ENCODE peak calls at places on chromosomes 2 and 18, in eight cellular contexts. One of them, this sample, is unnamed.

GRCh38 chr2:5484868-5485267 is 207.3 kb upstream of the SOX11 start:
- DNase-seq in D341Med: no peak
- DNase-seq in psoas muscle: no peak
- DNase-seq in upper lobe of right lung: no peak
- DNase-seq in caudate nucleus: no peak
- DNase-seq in AG04449: no peak
- DNase-seq in fibroblast of mammary gland: no peak
- DNase-seq in BJ: no peak
- DNase-seq in this sample: no peak

GRCh38 chr2:190635781-190636180 is 13.1 kb upstream of the NAB1 start:
- DNase-seq in D341Med: no peak
- DNase-seq in psoas muscle: no peak
- DNase-seq in upper lobe of right lung: no peak
- DNase-seq in caudate nucleus: no peak
- DNase-seq in AG04449: no peak
- DNase-seq in fibroblast of mammary gland: no peak
- DNase-seq in BJ: no peak
- DNase-seq in this sample: no peak

GRCh38 chr2:110770696-110771425 is 38.5 kb downstream of the ACOXL start:
- DNase-seq in D341Med: peak; percentile 78
- DNase-seq in psoas muscle: peak; percentile 52
- DNase-seq in upper lobe of right lung: no peak
- DNase-seq in caudate nucleus: no peak
- DNase-seq in AG04449: no peak
- DNase-seq in fibroblast of mammary gland: peak; percentile 78
- DNase-seq in BJ: peak; percentile 9
- DNase-seq in this sample: peak; percentile 65

GRCh38 chr2:112627060-112628040 is 18.4 kb upstream of the SLC20A1 start:
- DNase-seq in D341Med: no peak
- DNase-seq in psoas muscle: peak; percentile 38
- DNase-seq in upper lobe of right lung: peak; percentile 62
- DNase-seq in caudate nucleus: no peak
- DNase-seq in AG04449: peak; percentile 76
- DNase-seq in fibroblast of mammary gland: peak; percentile 97
- DNase-seq in BJ: peak; percentile 73
- DNase-seq in this sample: peak; percentile 98

GRCh38 chr2:154443919-154444318 is 254.6 kb upstream of the KCNJ3 start:
- DNase-seq in D341Med: no peak
- DNase-seq in psoas muscle: no peak
- DNase-seq in upper lobe of right lung: no peak
- DNase-seq in caudate nucleus: no peak
- DNase-seq in AG04449: no peak
- DNase-seq in fibroblast of mammary gland: no peak
- DNase-seq in BJ: no peak
- DNase-seq in this sample: no peak

GRCh38 chr2:151878655-151879563 is 50.7 kb upstream of the ARL5A start:
- DNase-seq in D341Med: no peak
- DNase-seq in psoas muscle: no peak
- DNase-seq in upper lobe of right lung: no peak
- DNase-seq in caudate nucleus: no peak
- DNase-seq in AG04449: no peak
- DNase-seq in fibroblast of mammary gland: peak; percentile 41
- DNase-seq in BJ: no peak
- DNase-seq in this sample: peak; percentile 78

GRCh38 chr18:50143891-50144290 is 51.1 kb downstream of the MYO5B start:
- DNase-seq in D341Med: no peak
- DNase-seq in psoas muscle: no peak
- DNase-seq in upper lobe of right lung: no peak
- DNase-seq in caudate nucleus: no peak
- DNase-seq in AG04449: no peak
- DNase-seq in fibroblast of mammary gland: no peak
- DNase-seq in BJ: no peak
- DNase-seq in this sample: no peak

GRCh38 chr2:173716458-173717052 is 248.6 kb downstream of the SP3 start:
- DNase-seq in D341Med: no peak
- DNase-seq in psoas muscle: no peak
- DNase-seq in upper lobe of right lung: no peak
- DNase-seq in caudate nucleus: no peak
- DNase-seq in AG04449: no peak
- DNase-seq in fibroblast of mammary gland: no peak
- DNase-seq in BJ: no peak
- DNase-seq in this sample: peak; percentile 72

GRCh38 chr18:32257073-32257780 is 67.4 kb downstream of the MEP1B start:
- DNase-seq in D341Med: no peak
- DNase-seq in psoas muscle: no peak
- DNase-seq in upper lobe of right lung: no peak
- DNase-seq in caudate nucleus: no peak
- DNase-seq in AG04449: no peak
- DNase-seq in fibroblast of mammary gland: no peak
- DNase-seq in BJ: no peak
- DNase-seq in this sample: peak; percentile 60

GRCh38 chr2:166249318-166249717 is 121.5 kb upstream of the SCN1A start:
- DNase-seq in D341Med: no peak
- DNase-seq in psoas muscle: no peak
- DNase-seq in upper lobe of right lung: no peak
- DNase-seq in caudate nucleus: no peak
- DNase-seq in AG04449: no peak
- DNase-seq in fibroblast of mammary gland: no peak
- DNase-seq in BJ: no peak
- DNase-seq in this sample: no peak

GRCh38 chr2:39872748-39873147 is 93.7 kb upstream of the THUMPD2 start:
- DNase-seq in D341Med: no peak
- DNase-seq in psoas muscle: no peak
- DNase-seq in upper lobe of right lung: no peak
- DNase-seq in caudate nucleus: no peak
- DNase-seq in AG04449: no peak
- DNase-seq in fibroblast of mammary gland: no peak
- DNase-seq in BJ: no peak
- DNase-seq in this sample: no peak

GRCh38 chr2:11680181-11680900 is 10.3 kb upstream of the NTSR2 start:
- DNase-seq in D341Med: no peak
- DNase-seq in psoas muscle: no peak
- DNase-seq in upper lobe of right lung: no peak
- DNase-seq in caudate nucleus: no peak
- DNase-seq in AG04449: no peak
- DNase-seq in fibroblast of mammary gland: peak; percentile 41
- DNase-seq in BJ: no peak
- DNase-seq in this sample: no peak

GRCh38 chr2:216195565-216195978 is 86.4 kb downstream of the XRCC5 start:
- DNase-seq in D341Med: no peak
- DNase-seq in psoas muscle: no peak
- DNase-seq in upper lobe of right lung: no peak
- DNase-seq in caudate nucleus: no peak
- DNase-seq in AG04449: peak; percentile 57
- DNase-seq in fibroblast of mammary gland: peak; percentile 94
- DNase-seq in BJ: peak; percentile 61
- DNase-seq in this sample: peak; percentile 93

GRCh38 chr18:23921716-23922285 is 92.8 kb upstream of the TTC39C start:
- DNase-seq in D341Med: no peak
- DNase-seq in psoas muscle: no peak
- DNase-seq in upper lobe of right lung: no peak
- DNase-seq in caudate nucleus: no peak
- DNase-seq in AG04449: no peak
- DNase-seq in fibroblast of mammary gland: no peak
- DNase-seq in BJ: no peak
- DNase-seq in this sample: no peak

GRCh38 chr18:61912476-61912875 is 19.7 kb upstream of the RNF152 start:
- DNase-seq in D341Med: no peak
- DNase-seq in psoas muscle: no peak
- DNase-seq in upper lobe of right lung: no peak
- DNase-seq in caudate nucleus: no peak
- DNase-seq in AG04449: no peak
- DNase-seq in fibroblast of mammary gland: no peak
- DNase-seq in BJ: no peak
- DNase-seq in this sample: no peak

GRCh38 chr2:113157897-113158753 is 15.6 kb upstream of the PSD4 start:
- DNase-seq in D341Med: no peak
- DNase-seq in psoas muscle: no peak
- DNase-seq in upper lobe of right lung: no peak
- DNase-seq in caudate nucleus: no peak
- DNase-seq in AG04449: no peak
- DNase-seq in fibroblast of mammary gland: peak; percentile 73
- DNase-seq in BJ: peak; percentile 24
- DNase-seq in this sample: peak; percentile 82

This sample was measured in HT1080.